ENCODE peak calls at places on chromosome 11, in six cellular contexts. P is GM06990, V is AG10803, S is adrenal gland, A is cardiac muscle cell, G is astrocyte of the spinal cord. N is an unnamed sample.

GRCh38 chr11:60918941-60919275 is 5.0 kb downstream of the TMEM109 start:
- DNase-seq in P (no peak), A (peak), V (no peak), G (peak), S (no peak), N (no peak)

GRCh38 chr11:12052676-12053605 is 44.5 kb upstream of the DKK3 start:
- DNase-seq in V (no peak), S (no peak), A (no peak), G (no peak), P (no peak), N (peak)

GRCh38 chr11:59755701-59756495 is 722 bp downstream of the STX3 start:
- DNase-seq in G (peak), S (peak), P (no peak), A (peak), V (peak), N (peak)

GRCh38 chr11:47406896-47407745 is 1.3 kb upstream of the SLC39A13 start:
- DNase-seq in A (peak), G (no peak), S (peak), P (no peak), V (peak), N (no peak)

GRCh38 chr11:134477486-134477885 is 65.4 kb upstream of the B3GAT1 start:
- DNase-seq in A (no peak), V (no peak), P (no peak), G (no peak), S (no peak), N (no peak)

GRCh38 chr11:133191931-133192330 is 340.4 kb downstream of the OPCML start:
- DNase-seq in G (no peak), S (no peak), P (no peak), V (no peak), A (no peak), N (no peak)

GRCh38 chr11:102383839-102384238 is 36.8 kb downstream of the BIRC2 start:
- DNase-seq in A (peak), P (no peak), G (no peak), S (no peak), V (no peak), N (no peak)

GRCh38 chr11:60700689-60701508 is 1.5 kb downstream of the MS4A8 start:
- DNase-seq in V (no peak), G (no peak), S (no peak), P (no peak), A (peak), N (no peak)

GRCh38 chr11:106449756-106450155 is 372.3 kb downstream of the AASDHPPT start:
- DNase-seq in G (no peak), S (no peak), V (no peak), A (no peak), P (no peak), N (no peak)

GRCh38 chr11:89125298-89125697 is 52.4 kb upstream of the TYR start:
- DNase-seq in S (no peak), G (no peak), P (no peak), A (no peak), V (no peak), N (no peak)

GRCh38 chr11:35458846-35459245 is 39.5 kb upstream of the SLC1A2 start:
- DNase-seq in G (peak), P (no peak), V (peak), A (no peak), S (no peak), N (no peak)

GRCh38 chr11:119029069-119029339 is 1.7 kb downstream of the SLC37A4 start:
- DNase-seq in V (no peak), A (no peak), S (no peak), G (no peak), P (no peak), N (no peak)
- H3K4me3 ChIP-seq in V (no peak), A (no peak), S (no peak), G (no peak), P (no peak), N (peak)

GRCh38 chr11:66728760-66729385 is at the start of gene SPTBN2:
- DNase-seq in S (no peak), V (no peak), A (peak), P (no peak), G (no peak), N (no peak)

GRCh38 chr11:66729447-66729846 is 431 bp upstream of the SPTBN2 start:
- DNase-seq in S (no peak), A (no peak), V (no peak), P (no peak), G (no peak), N (no peak)

GRCh38 chr11:66725646-66726045 is 3.4 kb downstream of the SPTBN2 start:
- DNase-seq in V (no peak), A (peak), G (peak), P (no peak), S (no peak), N (no peak)

GRCh38 chr11:66727883-66728759 is 895 bp downstream of the SPTBN2 start:
- DNase-seq in P (no peak), G (no peak), A (no peak), V (no peak), S (no peak), N (no peak)

DNA sequence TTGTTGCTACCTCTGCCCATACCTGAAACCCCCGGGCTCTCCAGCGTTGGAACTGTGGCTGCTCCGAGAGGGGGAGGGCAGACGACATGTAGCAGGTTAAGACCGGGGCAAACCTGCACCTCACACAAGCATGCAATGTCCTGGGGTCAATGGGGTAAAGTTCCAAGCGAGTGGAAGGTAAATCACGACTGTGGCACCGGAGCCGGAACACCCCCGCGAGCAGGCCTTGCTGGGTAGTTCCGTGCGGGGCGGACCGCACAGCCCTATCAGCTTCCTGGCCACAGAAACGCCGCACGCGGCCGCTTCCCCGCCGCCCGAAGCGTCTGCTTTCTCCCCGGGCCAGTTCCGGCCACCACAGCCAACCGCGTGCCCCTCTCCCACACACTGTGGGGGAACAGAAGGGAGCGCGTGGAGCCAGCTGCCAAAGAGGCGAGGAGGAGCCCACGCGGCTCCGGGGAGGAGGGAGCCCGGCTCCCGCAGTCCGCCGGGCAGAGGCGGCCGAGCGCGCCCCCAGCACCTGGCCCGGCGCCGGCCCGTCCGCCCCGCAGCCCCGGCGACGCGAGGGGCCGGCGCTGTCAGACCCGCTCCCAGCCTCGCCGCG is 1.6 kb downstream of the SPTBN2 start:
- DNase-seq in G (peak), P (peak), V (no peak), S (no peak), A (peak), N (no peak)
- H3K4me3 ChIP-seq in G (peak), P (peak), V (peak), S (no peak), A (peak), N (peak)

GRCh38 chr11:81218440-81218839 is 1515.2 kb downstream of the FAM181B start:
- DNase-seq in S (no peak), G (no peak), V (no peak), A (no peak), P (no peak), N (no peak)

GRCh38 chr11:81222491-81222890 is 1511.2 kb downstream of the FAM181B start:
- DNase-seq in S (no peak), P (no peak), A (no peak), G (no peak), V (no peak), N (no peak)

GRCh38 chr11:81224396-81224795 is 1509.3 kb downstream of the FAM181B start:
- DNase-seq in G (no peak), V (no peak), P (no peak), A (no peak), S (no peak), N (no peak)

GRCh38 chr11:81219661-81220060 is 1514.0 kb downstream of the FAM181B start:
- DNase-seq in V (no peak), G (no peak), S (no peak), A (no peak), P (no peak), N (no peak)

GRCh38 chr11:81220166-81220895 is 1513.3 kb downstream of the FAM181B start:
- DNase-seq in A (no peak), P (no peak), G (peak), V (no peak), S (no peak), N (no peak)
- H3K4me3 ChIP-seq in A (no peak), P (no peak), G (no peak), V (no peak), S (no peak), N (no peak)

DNA sequence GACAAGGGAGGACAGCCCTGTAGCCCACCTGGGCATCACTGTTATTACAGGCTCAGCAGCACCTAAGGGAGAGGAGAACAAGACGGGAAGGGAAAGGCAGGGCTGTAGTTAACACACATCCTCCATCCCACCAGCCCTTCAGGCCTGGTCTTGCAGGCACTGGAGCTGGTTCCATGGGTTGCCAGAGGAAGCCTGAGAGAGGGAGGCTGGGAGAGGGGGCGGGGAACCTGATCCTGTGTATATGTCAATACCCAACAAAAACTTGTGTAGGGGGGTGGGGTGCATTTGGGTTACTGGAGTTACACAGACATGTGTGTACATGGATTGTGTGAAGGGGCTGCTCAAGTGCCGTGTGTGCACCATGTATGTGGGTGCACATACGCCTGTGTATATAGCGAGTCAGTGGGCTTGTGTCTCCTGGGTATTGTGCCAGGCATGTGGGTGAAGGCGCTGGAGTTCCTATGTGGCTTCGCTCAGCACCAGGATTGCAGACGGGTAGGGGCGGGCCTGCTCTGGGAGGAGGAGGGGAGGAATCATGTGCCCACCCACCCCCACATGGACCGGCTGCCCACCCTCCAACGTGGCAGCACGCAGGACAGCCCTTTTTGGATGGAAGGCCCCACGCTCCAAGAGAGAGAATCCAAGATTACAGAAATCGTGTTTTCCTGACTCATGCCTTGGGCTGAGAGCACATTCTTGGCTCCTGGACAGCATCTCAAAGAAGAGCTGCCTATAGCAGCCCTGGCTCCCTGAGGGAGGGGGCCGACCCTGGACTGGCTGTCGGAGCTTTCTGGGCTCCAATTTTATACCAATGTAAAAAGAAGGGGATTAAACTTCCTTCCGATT is 4.2 kb upstream of the SERPINH1 start:
- DNase-seq in G (peak), P (no peak), V (peak), S (peak), A (peak), N (no peak)
- H3K4me3 ChIP-seq in G (no peak), P (no peak), V (peak), S (no peak), A (no peak), N (no peak)

DNA sequence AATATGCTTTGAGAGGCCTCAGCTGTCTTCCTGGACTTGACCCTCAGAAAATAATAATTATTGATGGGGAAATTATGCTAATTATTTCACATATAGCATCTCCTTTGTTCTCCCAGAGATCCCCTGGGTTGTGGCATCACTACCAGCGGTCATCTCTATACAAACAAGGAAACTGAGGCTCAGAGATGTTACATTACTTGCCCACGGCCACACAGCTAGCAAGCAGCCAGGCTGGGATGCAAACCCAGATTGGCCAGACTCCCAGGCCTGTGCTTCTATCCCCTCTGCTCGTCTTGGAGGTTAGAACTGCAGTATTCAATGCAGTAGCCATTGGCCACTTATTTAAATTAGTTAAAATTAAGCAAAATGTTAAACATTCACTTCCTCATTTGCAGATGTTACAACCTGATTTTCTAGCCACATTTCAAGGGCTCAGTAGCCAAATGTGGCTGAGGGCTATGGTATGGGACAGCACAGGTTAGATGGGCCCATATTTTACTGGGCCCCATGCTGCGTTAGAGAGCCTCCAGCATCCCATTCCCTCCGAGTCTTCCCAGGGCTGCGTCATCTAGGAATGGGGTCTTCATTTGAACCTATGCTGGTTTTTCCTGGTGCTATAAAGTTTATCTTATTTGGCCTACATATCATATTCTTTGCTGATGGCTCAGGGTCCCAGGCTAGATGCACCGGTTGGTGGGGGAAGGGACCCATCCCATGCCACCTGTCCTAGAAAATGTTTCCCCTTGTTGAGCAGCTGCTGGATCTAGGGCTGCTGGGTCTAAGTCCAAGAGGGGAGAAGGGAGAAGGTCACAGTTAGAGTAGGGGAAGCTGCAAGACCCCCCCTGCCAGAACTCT is 2.2 kb downstream of the SLC35C1 start:
- DNase-seq in S (no peak), V (no peak), G (no peak), P (no peak), A (no peak), N (no peak)
- H3K4me3 ChIP-seq in S (no peak), V (peak), G (peak), P (peak), A (no peak), N (no peak)

GRCh38 chr11:20163778-20164133 is 3.5 kb upstream of the DBX1 start:
- DNase-seq in A (no peak), G (no peak), P (no peak), V (no peak), S (no peak), N (no peak)

GRCh38 chr11:20162340-20162739 is 2.1 kb upstream of the DBX1 start:
- DNase-seq in S (no peak), V (no peak), P (no peak), A (no peak), G (no peak), N (no peak)

GRCh38 chr11:20164152-20164551 is 3.9 kb upstream of the DBX1 start:
- DNase-seq in V (no peak), S (no peak), A (no peak), P (no peak), G (no peak), N (no peak)

GRCh38 chr11:20161923-20162322 is 1.6 kb upstream of the DBX1 start:
- DNase-seq in V (no peak), S (no peak), P (no peak), G (no peak), A (no peak), N (no peak)

GRCh38 chr11:20162824-20163777 is 2.8 kb upstream of the DBX1 start:
- DNase-seq in V (peak), P (no peak), G (peak), A (peak), S (no peak), N (no peak)
- H3K4me3 ChIP-seq in V (peak), P (no peak), G (no peak), A (peak), S (no peak), N (peak)

GRCh38 chr11:65187146-65187675 is 5.5 kb downstream of the CAPN1 start:
- DNase-seq in V (no peak), S (no peak), G (no peak), P (no peak), A (no peak), N (no peak)

GRCh38 chr11:65185166-65185565 is 3.4 kb downstream of the CAPN1 start:
- DNase-seq in P (no peak), G (no peak), V (no peak), S (no peak), A (no peak), N (no peak)

GRCh38 chr11:65186701-65187100 is 5.0 kb downstream of the CAPN1 start:
- DNase-seq in P (no peak), V (no peak), S (no peak), A (no peak), G (no peak), N (no peak)

GRCh38 chr11:65184146-65184545 is 2.4 kb downstream of the CAPN1 start:
- DNase-seq in P (no peak), G (no peak), A (no peak), S (no peak), V (no peak), N (no peak)

DNA sequence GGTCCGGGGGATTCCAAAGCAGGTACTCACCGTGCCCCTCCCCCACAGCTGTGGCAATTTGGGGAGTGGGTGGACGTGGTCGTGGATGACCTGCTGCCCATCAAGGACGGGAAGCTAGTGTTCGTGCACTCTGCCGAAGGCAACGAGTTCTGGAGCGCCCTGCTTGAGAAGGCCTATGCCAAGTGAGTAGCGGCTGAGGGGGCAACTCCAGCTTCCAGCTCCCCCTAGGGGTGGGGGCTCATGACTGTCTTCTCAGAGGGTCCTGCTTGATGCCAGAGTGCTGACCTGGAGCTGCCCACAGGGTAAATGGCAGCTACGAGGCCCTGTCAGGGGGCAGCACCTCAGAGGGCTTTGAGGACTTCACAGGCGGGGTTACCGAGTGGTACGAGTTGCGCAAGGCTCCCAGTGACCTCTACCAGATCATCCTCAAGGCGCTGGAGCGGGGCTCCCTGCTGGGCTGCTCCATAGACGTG is 4.2 kb downstream of the CAPN1 start:
- DNase-seq in V (no peak), P (no peak), S (no peak), A (no peak), G (no peak), N (no peak)
- H3K4me3 ChIP-seq in V (no peak), P (no peak), S (no peak), A (no peak), G (no peak), N (no peak)

DNA sequence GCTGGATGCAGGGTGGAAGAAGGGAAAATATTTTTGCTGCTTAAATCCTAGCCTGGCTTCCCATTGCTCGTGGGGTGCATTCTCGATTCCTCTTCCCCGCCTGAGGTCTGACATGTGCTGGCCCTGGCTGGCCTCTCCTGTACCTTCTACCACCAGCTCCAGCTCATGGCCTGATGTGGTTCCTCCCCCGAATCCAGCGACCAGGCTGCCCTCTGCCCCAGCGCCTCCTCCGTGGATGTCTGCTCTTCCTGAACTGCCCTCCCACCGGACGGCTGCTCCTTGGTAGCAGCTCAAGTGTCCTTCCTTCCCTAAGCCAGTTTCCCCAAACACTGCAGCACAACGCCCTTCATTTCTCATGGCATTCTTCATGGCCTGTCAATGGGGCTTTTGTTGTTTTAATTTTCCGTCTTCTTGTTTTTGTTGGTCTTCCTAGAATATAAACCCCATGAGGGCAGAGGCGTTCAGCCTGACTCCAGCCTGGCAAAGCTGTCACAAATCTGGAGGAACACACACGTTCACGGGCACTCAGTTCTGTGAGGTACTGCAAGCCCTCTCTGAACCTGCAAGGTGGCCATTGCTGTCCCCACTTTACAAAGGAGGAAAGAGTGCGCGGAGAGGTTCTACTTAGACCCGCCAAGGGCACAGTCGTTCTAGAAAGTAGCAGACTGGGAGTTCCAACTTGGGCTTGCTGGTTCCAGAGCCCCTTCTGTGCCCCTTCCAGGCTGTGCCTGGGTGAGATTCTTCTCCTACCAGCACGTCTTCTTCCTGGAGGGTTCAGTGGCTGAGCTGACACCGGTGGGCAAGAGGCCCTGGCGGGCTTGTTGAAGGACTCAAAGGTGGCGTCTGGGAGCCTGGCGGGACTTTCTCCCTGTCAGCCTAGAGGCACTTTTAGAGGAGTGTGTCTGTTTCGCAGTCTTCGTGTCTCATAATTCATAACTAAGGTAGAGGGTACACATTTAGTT is 955 bp upstream of the LRP5 start:
- DNase-seq in V (no peak), G (no peak), S (no peak), A (no peak), P (no peak), N (no peak)
- H3K4me3 ChIP-seq in V (peak), G (no peak), S (no peak), A (peak), P (no peak), N (no peak)

N was measured in gastrocnemius medialis.